ENCODE peak calls at places on chromosomes 1 and 21, in six cellular contexts. One of them, this sample, is unnamed.

GRCh38 chr21:45830221-45830640 is 151.3 kb upstream of the COL6A1 start:
- DNase-seq in IMR-90: no peak
- DNase-seq in A549: no peak
- DNase-seq in HepG2: no peak
- DNase-seq in GM12878: no peak
- DNase-seq in K562: peak; percentile 41
- DNase-seq in this sample: no peak

GRCh38 chr1:12539705-12540579 is 78.1 kb downstream of the DHRS3 start:
- DNase-seq in K562: no peak
- DNase-seq in A549: peak; percentile 90
- DNase-seq in GM12878: no peak
- DNase-seq in IMR-90: peak; percentile 93
- DNase-seq in HepG2: peak; percentile 53
- DNase-seq in this sample: peak; percentile 72

GRCh38 chr1:231217056-231217455 is 24.0 kb upstream of the GNPAT start:
- DNase-seq in IMR-90: no peak
- DNase-seq in A549: no peak
- DNase-seq in HepG2: no peak
- DNase-seq in K562: no peak
- DNase-seq in GM12878: no peak
- DNase-seq in this sample: no peak

GRCh38 chr1:38003261-38004250 is 1.8 kb downstream of the FHL3 start:
- DNase-seq in GM12878: no peak
- DNase-seq in IMR-90: peak; percentile 41
- DNase-seq in K562: no peak
- DNase-seq in A549: no peak
- DNase-seq in HepG2: no peak
- DNase-seq in this sample: no peak

GRCh38 chr21:18298228-18298627 is 53.6 kb downstream of the CHODL start:
- DNase-seq in A549: no peak
- DNase-seq in IMR-90: no peak
- DNase-seq in HepG2: no peak
- DNase-seq in GM12878: no peak
- DNase-seq in K562: no peak
- DNase-seq in this sample: no peak

GRCh38 chr1:51048021-51048420 is 54.0 kb upstream of the C1orf185 start:
- DNase-seq in IMR-90: no peak
- DNase-seq in HepG2: no peak
- DNase-seq in A549: no peak
- DNase-seq in GM12878: no peak
- DNase-seq in K562: no peak
- DNase-seq in this sample: no peak

GRCh38 chr1:234589064-234589765 is 20.8 kb downstream of the IRF2BP2 start:
- DNase-seq in K562: no peak
- DNase-seq in GM12878: no peak
- DNase-seq in A549: no peak
- DNase-seq in HepG2: no peak
- DNase-seq in IMR-90: no peak
- DNase-seq in this sample: no peak

GRCh38 chr21:34184232-34184631 is 110.9 kb downstream of the MRPS6 start:
- DNase-seq in HepG2: no peak
- DNase-seq in K562: no peak
- DNase-seq in IMR-90: no peak
- DNase-seq in A549: no peak
- DNase-seq in GM12878: no peak
- DNase-seq in this sample: no peak

GRCh38 chr21:29155118-29155932 is 24.9 kb downstream of the MAP3K7CL start:
- DNase-seq in A549: no peak
- DNase-seq in GM12878: no peak
- DNase-seq in K562: no peak
- DNase-seq in HepG2: no peak
- DNase-seq in IMR-90: peak; percentile 62
- DNase-seq in this sample: peak; percentile 57

DNA sequence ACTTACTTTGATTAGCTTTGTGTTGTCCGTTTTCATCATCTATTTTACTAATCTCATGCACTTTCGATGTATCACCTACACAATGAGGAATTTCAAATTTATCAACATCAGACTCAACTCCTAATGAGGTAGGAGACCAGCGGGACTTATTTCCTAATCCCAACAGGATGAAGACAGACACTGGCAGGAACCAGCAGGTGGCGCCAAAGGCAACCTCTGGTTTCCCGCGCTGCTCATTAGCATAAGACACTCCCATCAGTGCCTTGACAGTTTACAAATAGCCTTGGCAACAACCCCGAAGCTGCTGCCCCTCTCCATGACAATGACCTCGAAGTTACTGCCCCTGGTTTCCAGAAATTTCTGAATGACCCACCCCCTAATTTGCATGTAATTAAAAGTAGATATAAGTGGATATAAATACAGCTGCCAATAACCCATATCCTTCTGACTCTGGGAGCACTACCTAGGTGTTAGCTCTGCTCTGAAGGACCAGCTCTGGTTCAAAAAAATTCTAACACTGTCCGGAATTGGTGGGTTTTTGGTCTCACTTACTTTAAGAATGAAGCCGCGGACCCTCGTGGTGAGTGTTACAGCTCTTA is 974.8 kb downstream of the ADGRL2 start:
- DNase-seq in IMR-90: no peak
- DNase-seq in HepG2: peak; percentile 3
- DNase-seq in GM12878: no peak
- DNase-seq in K562: peak; percentile 45
- DNase-seq in A549: peak; percentile 49
- DNase-seq in this sample: peak; percentile 48
- TF ChIP-seq BHLHE40 in IMR-90: no peak
- TF ChIP-seq BHLHE40 in HepG2: no peak
- TF ChIP-seq BHLHE40 in GM12878: no peak
- TF ChIP-seq BHLHE40 in K562: no peak
- TF ChIP-seq BHLHE40 in A549: no peak
- TF ChIP-seq BHLHE40 in this sample: no peak

DNA sequence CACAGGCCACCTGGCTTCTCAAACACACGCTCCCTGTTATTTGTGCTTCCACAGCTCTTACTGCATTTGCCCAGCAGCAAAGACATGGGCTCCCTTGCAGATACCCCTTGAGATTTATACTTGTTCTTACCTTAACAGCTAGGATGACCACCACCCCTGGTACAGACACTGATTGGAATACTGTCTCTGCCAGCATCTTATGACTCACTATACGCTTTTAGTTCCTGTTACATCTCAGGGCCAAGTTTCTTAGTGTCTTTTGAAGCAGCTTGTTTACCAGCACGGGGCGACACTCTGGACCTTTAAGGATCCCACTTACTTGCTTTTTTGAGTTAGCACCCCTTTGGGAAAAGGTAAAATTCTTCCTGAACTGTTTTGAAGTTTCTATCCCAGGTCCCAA is 874.8 kb downstream of the KCNT2 start:
- DNase-seq in K562: no peak
- DNase-seq in HepG2: no peak
- DNase-seq in A549: no peak
- DNase-seq in IMR-90: no peak
- DNase-seq in GM12878: no peak
- DNase-seq in this sample: no peak
- TF ChIP-seq BHLHE40 in K562: no peak
- TF ChIP-seq BHLHE40 in HepG2: no peak
- TF ChIP-seq BHLHE40 in A549: no peak
- TF ChIP-seq BHLHE40 in IMR-90: no peak
- TF ChIP-seq BHLHE40 in GM12878: no peak
- TF ChIP-seq BHLHE40 in this sample: no peak

DNA sequence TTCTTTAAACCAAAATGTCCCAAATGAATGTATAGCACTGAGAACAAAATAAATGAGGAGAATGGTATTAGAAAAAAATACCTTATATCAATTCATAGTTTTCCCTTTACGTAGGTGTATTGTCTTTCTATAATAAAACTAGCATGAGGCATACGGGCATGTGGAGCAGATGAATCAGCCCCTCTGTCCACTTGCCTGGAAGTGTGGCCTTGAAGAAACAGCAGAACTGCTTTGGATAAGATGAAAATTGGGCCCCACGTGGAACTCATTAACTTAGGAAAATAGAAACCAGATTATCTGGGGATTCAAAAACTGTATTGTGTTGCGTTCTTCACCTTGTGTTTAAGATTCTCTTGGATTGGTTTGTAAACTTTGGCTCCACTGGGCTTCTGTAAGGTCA is 356.8 kb upstream of the B3GALT2 start:
- DNase-seq in GM12878: no peak
- DNase-seq in A549: no peak
- DNase-seq in HepG2: no peak
- DNase-seq in K562: no peak
- DNase-seq in IMR-90: no peak
- DNase-seq in this sample: no peak
- TF ChIP-seq BHLHE40 in GM12878: no peak
- TF ChIP-seq BHLHE40 in A549: no peak
- TF ChIP-seq BHLHE40 in HepG2: no peak
- TF ChIP-seq BHLHE40 in K562: no peak
- TF ChIP-seq BHLHE40 in IMR-90: no peak
- TF ChIP-seq BHLHE40 in this sample: no peak

GRCh38 chr1:156064615-156065014 is 3.7 kb downstream of the RAB25 start:
- DNase-seq in GM12878: no peak
- DNase-seq in IMR-90: no peak
- DNase-seq in HepG2: no peak
- DNase-seq in A549: no peak
- DNase-seq in K562: no peak
- DNase-seq in this sample: no peak

GRCh38 chr1:156065212-156065611 is 4.3 kb downstream of the RAB25 start:
- DNase-seq in A549: no peak
- DNase-seq in IMR-90: no peak
- DNase-seq in GM12878: no peak
- DNase-seq in HepG2: no peak
- DNase-seq in K562: no peak
- DNase-seq in this sample: no peak

GRCh38 chr1:156063997-156064285 is 3.0 kb downstream of the RAB25 start:
- DNase-seq in K562: no peak
- DNase-seq in IMR-90: peak; percentile 43
- DNase-seq in HepG2: no peak
- DNase-seq in GM12878: no peak
- DNase-seq in A549: no peak
- DNase-seq in this sample: no peak

GRCh38 chr1:156060937-156061636 is at the start of gene RAB25:
- DNase-seq in K562: no peak
- DNase-seq in A549: no peak
- DNase-seq in IMR-90: no peak
- DNase-seq in GM12878: no peak
- DNase-seq in HepG2: no peak
- DNase-seq in this sample: no peak

DNA sequence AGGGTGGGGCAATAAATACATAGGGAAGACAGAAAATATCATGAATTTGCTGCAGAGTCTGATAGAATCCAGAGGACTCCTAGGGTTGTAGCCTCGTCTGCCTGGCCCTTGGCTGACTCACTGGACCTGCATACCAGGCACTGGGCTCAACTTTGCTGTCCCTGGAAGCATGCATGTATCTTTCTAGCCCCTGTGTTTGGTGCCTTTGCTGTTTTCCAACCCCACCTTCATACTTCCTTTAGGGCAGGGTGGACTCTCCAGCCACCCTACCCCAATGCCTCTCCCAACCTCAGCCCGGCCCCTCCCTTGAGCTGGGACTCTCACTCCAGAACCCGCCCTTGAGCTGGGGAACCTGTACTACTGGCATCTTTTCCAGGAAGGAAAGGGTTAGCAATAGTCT is 1.2 kb downstream of the RAB25 start:
- DNase-seq in K562: no peak
- DNase-seq in GM12878: no peak
- DNase-seq in A549: no peak
- DNase-seq in HepG2: no peak
- DNase-seq in IMR-90: peak; percentile 36
- DNase-seq in this sample: no peak
- TF ChIP-seq BHLHE40 in K562: no peak
- TF ChIP-seq BHLHE40 in GM12878: no peak
- TF ChIP-seq BHLHE40 in A549: no peak
- TF ChIP-seq BHLHE40 in HepG2: no peak
- TF ChIP-seq BHLHE40 in IMR-90: no peak
- TF ChIP-seq BHLHE40 in this sample: no peak

DNA sequence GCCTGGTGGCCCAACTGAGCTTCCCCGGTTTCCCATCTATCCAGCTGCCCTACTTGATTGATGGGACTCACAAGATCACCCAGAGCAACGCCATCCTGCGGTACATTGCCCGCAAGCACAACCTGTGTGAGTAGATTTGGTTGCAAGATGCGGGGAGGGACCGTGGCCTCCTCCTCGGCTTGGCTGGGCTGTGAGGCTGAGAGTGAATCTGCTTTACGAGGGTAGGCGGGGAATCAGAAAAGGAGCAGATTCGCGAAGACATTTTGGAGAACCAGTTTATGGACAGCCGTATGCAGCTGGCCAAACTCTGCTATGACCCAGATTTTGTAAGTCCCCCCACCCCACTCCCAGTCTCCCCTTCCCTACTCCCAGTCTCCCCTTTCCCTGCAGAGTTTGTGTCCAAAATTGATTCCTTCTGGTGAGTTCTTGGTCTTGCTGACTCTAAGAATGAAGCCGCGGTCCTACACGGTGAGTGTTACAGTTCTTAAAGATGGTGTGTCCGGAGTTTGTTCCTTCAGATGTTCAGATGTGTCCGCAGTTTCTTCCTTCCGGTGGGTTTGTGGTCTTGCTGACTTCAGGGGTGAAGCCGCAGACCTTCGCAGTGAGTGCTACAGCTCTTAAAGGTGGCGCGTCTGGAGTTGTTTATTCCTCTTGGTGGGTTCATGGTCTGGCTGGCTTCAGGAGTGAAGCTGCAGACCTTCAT is 1.5 kb downstream of the GSTM2 start:
- DNase-seq in IMR-90: no peak
- DNase-seq in HepG2: no peak
- DNase-seq in GM12878: no peak
- DNase-seq in K562: peak; percentile 3
- DNase-seq in A549: no peak
- DNase-seq in this sample: peak; percentile 3
- TF ChIP-seq BHLHE40 in IMR-90: no peak
- TF ChIP-seq BHLHE40 in HepG2: no peak
- TF ChIP-seq BHLHE40 in GM12878: no peak
- TF ChIP-seq BHLHE40 in K562: no peak
- TF ChIP-seq BHLHE40 in A549: no peak
- TF ChIP-seq BHLHE40 in this sample: no peak

This sample was measured in HEK293T.